ENCODE peak calls at places on chromosomes 1 and 21, in ten cellular contexts. U is transverse colon; B is psoas muscle; X is prostate gland; L is ascending aorta; C is MM.1S; H is stomach; Z is CD8-positive, alpha-beta T cell; Y is H9; I is testis. K is an unnamed sample.

GRCh38 chr1:234776256-234776874 is 166.4 kb upstream of the IRF2BP2 start:
- DNase-seq in C (no peak), Z (no peak), H (peak; percentile 29), U (no peak), L (no peak), B (no peak), X (no peak), Y (no peak), I (no peak), K (no peak)

GRCh38 chr1:62800825-62801306 is 16.9 kb downstream of the ATG4C start:
- DNase-seq in Z (no peak), H (no peak), L (no peak), I (no peak), C (peak; percentile 86), X (no peak), B (no peak), Y (no peak), U (no peak), K (no peak)

GRCh38 chr1:23916209-23917131 is 3.3 kb upstream of the CNR2 start:
- DNase-seq in L (peak; percentile 15), Y (peak; percentile 87), Z (peak; percentile 36), I (peak; percentile 61), H (peak; percentile 80), C (peak; percentile 72), X (peak; percentile 21), U (peak; percentile 81), B (no peak), K (peak; percentile 81)

GRCh38 chr1:24321712-24322635 is 2.8 kb downstream of the GRHL3 start:
- DNase-seq in B (peak; percentile 73), Z (peak; percentile 32), Y (peak; percentile 59), H (peak; percentile 63), L (no peak), C (peak; percentile 98), X (peak; percentile 50), U (peak; percentile 75), I (peak; percentile 56), K (peak; percentile 53)

GRCh38 chr21:44927587-44928461 is 7.1 kb upstream of the ITGB2 start:
- DNase-seq in H (no peak), B (peak; percentile 61), Y (peak; percentile 57), Z (peak; percentile 59), U (peak; percentile 54), I (no peak), C (no peak), L (no peak), X (no peak), K (peak; percentile 42)

GRCh38 chr1:206506803-206507394 is 432 bp upstream of the RASSF5 start:
- DNase-seq in C (no peak), Y (no peak), I (no peak), B (peak; percentile 53), H (peak; percentile 47), U (peak; percentile 23), Z (no peak), X (no peak), L (no peak), K (no peak)

GRCh38 chr1:246324711-246325110 is 182.4 kb downstream of the SMYD3 start:
- DNase-seq in H (no peak), Y (peak; percentile 58), C (no peak), I (no peak), X (no peak), Z (no peak), L (no peak), U (no peak), B (no peak), K (no peak)

GRCh38 chr1:9589144-9589718 is 520 bp downstream of the TMEM201 start:
- DNase-seq in H (peak; percentile 39), I (peak; percentile 37), B (no peak), C (peak; percentile 51), X (no peak), Z (no peak), Y (no peak), U (peak; percentile 46), L (no peak), K (peak; percentile 36)

GRCh38 chr1:209387271-209387968 is 196.1 kb upstream of the CAMK1G start:
- DNase-seq in U (no peak), I (no peak), H (no peak), B (no peak), X (no peak), L (no peak), Z (no peak), C (no peak), Y (no peak), K (no peak)

GRCh38 chr1:5423109-5423508 is 569.1 kb downstream of the NPHP4 start:
- DNase-seq in U (no peak), X (no peak), L (no peak), I (no peak), C (no peak), Y (peak; percentile 41), B (no peak), H (no peak), Z (no peak), K (no peak)

GRCh38 chr1:75276385-75276784 is 142.2 kb downstream of the LHX8 start:
- DNase-seq in Z (no peak), I (no peak), L (no peak), C (no peak), Y (no peak), U (no peak), H (no peak), X (no peak), B (no peak), K (no peak)

GRCh38 chr1:20753589-20753988 is 21.1 kb upstream of the SH2D5 start:
- DNase-seq in I (no peak), L (no peak), B (no peak), Y (no peak), U (no peak), H (no peak), Z (no peak), X (no peak), C (no peak), K (no peak)

GRCh38 chr1:100142343-100142742 is 9.4 kb downstream of the TRMT13 start:
- DNase-seq in B (no peak), Z (no peak), U (no peak), L (no peak), I (no peak), Y (no peak), C (no peak), X (no peak), H (no peak), K (no peak)

GRCh38 chr1:226510453-226510852 is 38.1 kb upstream of the STUM start:
- DNase-seq in U (no peak), Z (no peak), H (peak; percentile 13), C (no peak), B (no peak), X (no peak), Y (peak; percentile 6), L (no peak), I (no peak), K (no peak)

GRCh38 chr1:15033264-15033663 is 120.3 kb upstream of the TMEM51 start:
- DNase-seq in C (no peak), Z (no peak), H (no peak), B (no peak), U (no peak), I (no peak), Y (no peak), L (no peak), X (no peak), K (no peak)

DNA sequence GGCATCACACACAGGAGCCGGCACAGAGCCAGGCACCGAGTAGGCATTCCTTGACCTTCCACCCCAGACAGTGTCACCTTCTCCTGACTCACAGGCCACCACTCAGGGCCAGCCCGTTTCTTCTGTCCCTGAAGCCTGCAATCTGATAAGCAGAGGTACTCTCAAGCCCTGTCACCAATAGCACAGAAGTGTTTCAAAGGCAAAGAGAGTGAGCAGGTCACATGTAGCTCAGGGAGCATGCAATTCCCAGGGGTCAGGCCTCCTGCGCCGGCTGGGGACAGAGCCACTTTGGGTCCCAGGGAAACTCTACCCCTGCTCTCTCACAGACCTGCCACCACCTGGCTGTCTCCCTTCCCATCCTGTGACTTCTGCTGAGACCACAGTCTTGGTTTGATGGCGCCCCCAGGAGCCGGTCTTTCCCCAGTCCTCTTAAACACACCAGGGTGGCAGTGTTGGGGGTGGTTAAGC is 13.2 kb downstream of the CAPN9 start:
- DNase-seq in C (no peak), B (no peak), X (no peak), L (no peak), Y (peak; percentile 62), I (no peak), U (peak; percentile 28), H (peak; percentile 48), Z (no peak), K (no peak)
- TF ChIP-seq CTCF in C (no peak), B (no peak), X (no peak), L (no peak), Y (peak; percentile 26), I (no peak), U (no peak), H (peak; percentile 9), Z (no peak), K (no peak)

GRCh38 chr21:26570203-26570602 is 2.9 kb downstream of the CYYR1 start:
- DNase-seq in H (no peak), L (no peak), C (no peak), B (no peak), X (no peak), I (no peak), U (no peak), Y (no peak), Z (no peak), K (no peak)
- H3K4me1 ChIP-seq in H (no peaks in the 10 kb centered on the region), L (no peaks in the 10 kb centered on the region), C (no peaks in the 10 kb centered on the region), B (no peaks in the 10 kb centered on the region), X (no peaks in the 10 kb centered on the region), I (no peaks in the 10 kb centered on the region), U (no peaks in the 10 kb centered on the region), Y (no peaks in the 10 kb centered on the region), Z (no peaks in the 10 kb centered on the region), K (no peaks in the 10 kb centered on the region)

DNA sequence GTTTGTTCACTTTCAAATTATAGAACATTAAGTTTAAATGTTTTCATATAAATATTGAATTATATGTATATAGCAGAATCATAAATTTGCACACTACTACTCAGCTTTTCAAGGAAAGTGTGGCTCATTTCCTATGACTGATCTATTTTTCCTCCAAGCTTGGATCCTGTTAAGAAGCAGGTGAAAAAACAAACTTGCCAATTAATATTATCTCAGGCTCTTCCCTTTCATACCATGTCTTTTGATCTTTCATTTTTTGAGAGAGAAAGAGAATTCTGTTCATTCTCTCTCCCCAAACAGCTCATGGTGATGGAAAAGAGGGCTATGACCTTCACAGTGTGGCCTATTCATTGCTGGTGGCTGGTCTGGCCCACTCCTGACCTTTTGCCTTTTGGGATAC is 43.7 kb downstream of the SEC16B start:
- DNase-seq in Y (no peak), U (no peak), H (no peak), B (no peak), X (no peak), C (no peak), I (no peak), Z (no peak), L (no peak), K (no peak)
- H3K27ac ChIP-seq in Y (no peak overlapping the region), U (no peak overlapping the region), H (no peak overlapping the region), B (no peak overlapping the region), X (no peak overlapping the region), C (no peak overlapping the region), I (no peak overlapping the region), Z (no peak overlapping the region), L (no peak overlapping the region), K (no peak overlapping the region)

GRCh38 chr1:161140755-161141400 is 8.4 kb upstream of the DEDD start:
- DNase-seq in C (no peak), B (no peak), U (no peak), H (no peak), Y (no peak), I (no peak), X (no peak), Z (no peak), L (no peak), K (no peak)

GRCh38 chr1:161137881-161138280 is 5.4 kb upstream of the DEDD start:
- DNase-seq in H (no peak), C (no peak), L (no peak), X (no peak), U (no peak), B (no peak), Y (no peak), Z (no peak), I (no peak), K (no peak)

GRCh38 chr1:161139765-161140164 is 7.3 kb upstream of the DEDD start:
- DNase-seq in L (no peak), X (peak; percentile 39), B (no peak), Y (no peak), C (peak; percentile 66), H (peak; percentile 46), I (peak; percentile 65), Z (no peak), U (no peak), K (peak; percentile 51)
- TF ChIP-seq CTCF in L (peak; percentile 32), X (peak; percentile 54), B (peak; percentile 56), Y (peak; percentile 75), C (peak; percentile 56), H (peak; percentile 32), I (peak; percentile 30), Z (peak; percentile 53), U (peak; percentile 30), K (peak; percentile 30)